ENCODE peak calls at places on chromosomes 11 and 22, in eight cellular contexts. S is astrocyte of the cerebellum; C is AG08396; L is stimulated activated naive CD4-positive, alpha-beta T cell; J is EH; I is neural progenitor cell; H is activated naive CD8-positive, alpha-beta T cell treated with anti-CD3 and anti-CD28 coated beads for 36 hours; F is left ventricle myocardium inferior. W is an unnamed sample.
A peak's percentile ranks its signal among the peaks of the same experiment; 100 is the strongest.

GRCh38 chr22:33787645-33788456 is 132.4 kb downstream of the LARGE1 start:
- DNase-seq in I (no peak), F (no peak), H (no peak), J (peak; percentile 22), L (no peak), S (no peak), C (no peak), W (no peak)

GRCh38 chr11:26622201-26622600 is 50.1 kb upstream of the MUC15 start:
- DNase-seq in I (no peak), H (no peak), L (no peak), J (no peak), C (no peak), F (no peak), S (no peak), W (no peak)

GRCh38 chr11:58525037-58525614 is 17.2 kb upstream of the OR5B21 start:
- DNase-seq in H (peak; percentile 28), L (no peak), S (no peak), I (no peak), J (peak; percentile 1), C (no peak), F (no peak), W (no peak)

GRCh38 chr11:62536301-62536957 is 10.2 kb downstream of the AHNAK start:
- DNase-seq in C (no peak), I (no peak), H (no peak), F (no peak), S (no peak), L (no peak), J (no peak), W (no peak)

GRCh38 chr11:44595964-44596381 is 30.5 kb downstream of the CD82 start:
- DNase-seq in J (no peak), C (no peak), I (no peak), F (peak; percentile 79), S (no peak), L (no peak), H (no peak), W (no peak)

GRCh38 chr22:37328017-37328416 is 45.7 kb downstream of the CYTH4 start:
- DNase-seq in H (no peak), I (no peak), F (no peak), S (peak; percentile 33), L (no peak), C (peak; percentile 51), J (peak; percentile 92), W (no peak)

GRCh38 chr22:36334081-36334831 is 53.5 kb downstream of the MYH9 start:
- DNase-seq in H (no peak), I (peak; percentile 45), F (peak; percentile 61), C (no peak), J (no peak), S (no peak), L (peak; percentile 39), W (no peak)

GRCh38 chr22:35198738-35199137 is 58.6 kb upstream of the HMGXB4 start:
- DNase-seq in L (no peak), H (no peak), S (no peak), F (no peak), J (no peak), C (no peak), I (no peak), W (no peak)

GRCh38 chr11:68011046-68011943 is 1.2 kb downstream of the ALDH3B1 start:
- DNase-seq in I (no peak), H (no peak), F (no peak), J (no peak), S (no peak), L (no peak), C (no peak), W (no peak)

GRCh38 chr11:14422052-14422813 is 63.2 kb upstream of the RRAS2 start:
- DNase-seq in J (peak; percentile 100), C (peak; percentile 93), F (peak; percentile 88), S (peak; percentile 98), L (no peak), H (no peak), I (peak; percentile 81), W (peak; percentile 97)

GRCh38 chr22:38240734-38241252 is 32.0 kb downstream of the TMEM184B start:
- DNase-seq in L (no peak), H (no peak), F (no peak), C (peak; percentile 54), I (peak; percentile 84), S (peak; percentile 89), J (peak; percentile 93), W (peak; percentile 79)

GRCh38 chr11:14075118-14075601 is 112.6 kb downstream of the SPON1 start:
- DNase-seq in H (peak; percentile 69), I (peak; percentile 42), L (peak; percentile 46), S (peak; percentile 4), J (peak; percentile 3), F (no peak), C (no peak), W (no peak)

GRCh38 chr22:25085930-25086901 is 113.4 kb upstream of the CRYBB3 start:
- DNase-seq in S (no peak), L (no peak), J (no peak), I (no peak), H (no peak), C (no peak), F (peak; percentile 55), W (no peak)

GRCh38 chr22:22164541-22165272 is 79.9 kb upstream of the VPREB1 start:
- DNase-seq in H (no peak), S (no peak), I (peak; percentile 19), C (no peak), F (no peak), J (no peak), L (no peak), W (no peak)

GRCh38 chr11:47914743-47915142 is 65.6 kb upstream of the PTPRJ start:
- DNase-seq in L (no peak), H (no peak), I (no peak), F (no peak), C (no peak), S (no peak), J (no peak), W (no peak)

GRCh38 chr11:12090761-12091261 is 19.6 kb upstream of the MICAL2 start:
- DNase-seq in F (no peak), S (no peak), C (no peak), I (no peak), H (no peak), J (no peak), L (no peak), W (no peak)

GRCh38 chr11:74460481-74461154 is 6.7 kb downstream of the KCNE3 start:
- DNase-seq in C (peak; percentile 43), J (peak; percentile 59), I (no peak), H (no peak), L (no peak), S (no peak), F (no peak), W (peak; percentile 64)

GRCh38 chr11:111269146-111269868 is 23.8 kb downstream of the POU2AF2 start:
- DNase-seq in H (no peak), I (peak; percentile 50), F (no peak), C (no peak), S (peak; percentile 8), L (no peak), J (peak; percentile 2), W (peak; percentile 78)

GRCh38 chr11:106457727-106458126 is 380.3 kb downstream of the AASDHPPT start:
- DNase-seq in S (no peak), H (no peak), C (peak; percentile 10), L (no peak), F (no peak), J (peak; percentile 46), I (no peak), W (peak; percentile 66)

GRCh38 chr22:35697142-35697541 is 20.5 kb upstream of the APOL5 start:
- DNase-seq in S (no peak), I (no peak), C (no peak), L (no peak), F (no peak), H (peak; percentile 30), J (no peak), W (no peak)

GRCh38 chr11:122785156-122785605 is 53.1 kb upstream of the CRTAM start:
- DNase-seq in I (no peak), H (no peak), J (no peak), C (no peak), F (no peak), S (no peak), L (no peak), W (no peak)

GRCh38 chr11:119964136-119965025 is 173.5 kb downstream of the TRIM29 start:
- DNase-seq in F (no peak), L (no peak), C (no peak), I (peak; percentile 85), H (no peak), S (peak; percentile 1), J (no peak), W (peak; percentile 69)

GRCh38 chr22:19879996-19880785 is 25.5 kb upstream of the GNB1L start:
- DNase-seq in L (no peak), C (no peak), H (no peak), I (no peak), S (no peak), F (no peak), J (no peak), W (no peak)

GRCh38 chr22:48489551-48490512 is 1337.8 kb downstream of the BRD1 start:
- DNase-seq in S (no peak), J (no peak), C (peak; percentile 34), I (peak; percentile 64), F (no peak), L (no peak), H (no peak), W (peak; percentile 30)

GRCh38 chr11:11387201-11387600 is 34.2 kb upstream of the CSNK2A3 start:
- DNase-seq in J (no peak), F (no peak), H (no peak), C (no peak), L (no peak), S (no peak), I (no peak), W (no peak)

GRCh38 chr11:103537904-103538502 is 428.8 kb downstream of the DYNC2H1 start:
- DNase-seq in H (no peak), C (peak; percentile 21), L (no peak), F (no peak), S (no peak), I (peak; percentile 29), J (peak; percentile 52), W (peak; percentile 63)

GRCh38 chr11:118633979-118634378 is 26.6 kb downstream of the PHLDB1 start:
- DNase-seq in I (peak; percentile 4), H (no peak), C (peak; percentile 74), S (no peak), L (no peak), F (no peak), J (peak; percentile 63), W (peak; percentile 14)

GRCh38 chr11:93031386-93031785 is 61.9 kb downstream of the MTNR1B start:
- DNase-seq in C (no peak), S (peak; percentile 95), L (no peak), H (no peak), F (no peak), I (peak; percentile 19), J (peak; percentile 50), W (no peak)

GRCh38 chr11:76955459-76956114 is 78.6 kb upstream of the B3GNT6 start:
- DNase-seq in I (no peak), H (no peak), J (no peak), F (no peak), S (no peak), L (no peak), C (no peak), W (no peak)

GRCh38 chr22:49825944-49826602 is 1.6 kb downstream of the BRD1 start:
- DNase-seq in H (peak; percentile 78), I (no peak), J (peak; percentile 58), C (peak; percentile 57), S (no peak), L (peak; percentile 53), F (no peak), W (peak; percentile 53)

GRCh38 chr11:5521540-5521939 is 5.0 kb upstream of the UBQLNL start:
- DNase-seq in H (no peak), J (no peak), F (no peak), S (no peak), C (no peak), I (no peak), L (no peak), W (no peak)

GRCh38 chr22:26065847-26066246 is 103.4 kb upstream of the SEZ6L start:
- DNase-seq in F (no peak), J (no peak), H (no peak), L (no peak), C (no peak), I (no peak), S (no peak), W (no peak)

GRCh38 chr11:59523541-59523940 is 12.2 kb downstream of the OR4D9 start:
- DNase-seq in I (peak; percentile 24), J (no peak), F (no peak), L (no peak), S (no peak), C (no peak), H (no peak), W (no peak)

GRCh38 chr22:41917906-41918791 is 3.3 kb upstream of the SHISA8 start:
- DNase-seq in F (peak; percentile 65), H (no peak), J (peak; percentile 65), L (no peak), S (peak; percentile 33), I (no peak), C (peak; percentile 67), W (no peak)